ENCODE peak calls at places on chromosome 11, in five cellular contexts. G is GM23248, B is PC-3, Y is EL, M is GM12865. P is an unnamed sample.

GRCh38 chr11:10414659-10415058 is 40.4 kb upstream of the AMPD3 start:
- DNase-seq in G (peak; percentile 66), B (no peak), Y (no peak), M (peak; percentile 23), P (peak; percentile 72)

GRCh38 chr11:120324932-120325810 is at the start of gene TLCD5:
- DNase-seq in G (peak; percentile 83), B (peak; percentile 68), Y (peak; percentile 75), M (peak; percentile 45), P (peak; percentile 83)

GRCh38 chr11:61342207-61342803 is 9.3 kb downstream of the TKFC start:
- DNase-seq in G (no peak), B (no peak), Y (no peak), M (no peak), P (no peak)

GRCh38 chr11:79440451-79441158 is at the start of gene TENM4:
- DNase-seq in G (peak; percentile 61), B (peak; percentile 16), Y (peak; percentile 39), M (peak; percentile 14), P (peak; percentile 85)

GRCh38 chr11:128662960-128663359 is 30.9 kb upstream of the FLI1 start:
- DNase-seq in G (no peak), B (no peak), Y (no peak), M (no peak), P (no peak)

GRCh38 chr11:116782728-116783127 is 5.1 kb downstream of the ZPR1 start:
- DNase-seq in G (peak; percentile 62), B (peak; percentile 73), Y (peak; percentile 68), M (peak; percentile 58), P (no peak)

GRCh38 chr11:66739983-66740382 is 11.0 kb upstream of the SPTBN2 start:
- DNase-seq in G (peak; percentile 59), B (peak; percentile 91), Y (peak; percentile 53), M (no peak), P (peak; percentile 50)

GRCh38 chr11:99260696-99261095 is 239.9 kb downstream of the CNTN5 start:
- DNase-seq in G (no peak), B (peak; percentile 10), Y (peak; percentile 11), M (no peak), P (no peak)

GRCh38 chr11:64935634-64936081 is at the start of gene GPHA2:
- DNase-seq in G (peak; percentile 20), B (peak; percentile 15), Y (no peak), M (no peak), P (peak; percentile 41)

GRCh38 chr11:133227674-133228111 is 304.6 kb downstream of the OPCML start:
- DNase-seq in G (no peak), B (no peak), Y (no peak), M (no peak), P (no peak)

GRCh38 chr11:36081274-36081945 is 137.5 kb downstream of the LDLRAD3 start:
- DNase-seq in G (no peak), B (no peak), Y (no peak), M (no peak), P (no peak)

P was measured in GM03348.